ENCODE peak calls at places on chromosomes 11 and 22, in five cellular contexts. One of them, this sample, is unnamed.

GRCh38 chr11:11349870-11350325 is 3.2 kb downstream of the CSNK2A3 start:
- DNase-seq in SK-N-SH: no peak
- DNase-seq in GM12878: no peak
- DNase-seq in HepG2: no peak
- DNase-seq in K562: no peak
- DNase-seq in this sample: no peak

GRCh38 chr11:126345283-126345682 is 10.2 kb upstream of the ST3GAL4 start:
- DNase-seq in SK-N-SH: no peak
- DNase-seq in K562: no peak
- DNase-seq in HepG2: no peak
- DNase-seq in GM12878: no peak
- DNase-seq in this sample: no peak

GRCh38 chr11:82634091-82634490 is 99.6 kb downstream of the FAM181B start:
- DNase-seq in GM12878: no peak
- DNase-seq in K562: no peak
- DNase-seq in HepG2: no peak
- DNase-seq in SK-N-SH: no peak
- DNase-seq in this sample: no peak

GRCh38 chr11:125072210-125072960 is 9.3 kb downstream of the SLC37A2 start:
- DNase-seq in K562: no peak
- DNase-seq in HepG2: peak
- DNase-seq in SK-N-SH: no peak
- DNase-seq in GM12878: peak
- DNase-seq in this sample: peak

GRCh38 chr11:14369598-14369997 is 10.6 kb upstream of the RRAS2 start:
- DNase-seq in K562: no peak
- DNase-seq in GM12878: no peak
- DNase-seq in HepG2: no peak
- DNase-seq in SK-N-SH: no peak
- DNase-seq in this sample: no peak

GRCh38 chr11:61718613-61719302 is 33.7 kb upstream of the MYRF start:
- DNase-seq in SK-N-SH: peak
- DNase-seq in HepG2: no peak
- DNase-seq in K562: peak
- DNase-seq in GM12878: no peak
- DNase-seq in this sample: no peak

GRCh38 chr11:130644187-130644586 is 195.7 kb downstream of the ADAMTS15 start:
- DNase-seq in K562: no peak
- DNase-seq in HepG2: no peak
- DNase-seq in GM12878: no peak
- DNase-seq in SK-N-SH: no peak
- DNase-seq in this sample: no peak

GRCh38 chr11:88478136-88478785 is 140.7 kb upstream of the CTSC start:
- DNase-seq in K562: no peak
- DNase-seq in SK-N-SH: no peak
- DNase-seq in HepG2: no peak
- DNase-seq in GM12878: no peak
- DNase-seq in this sample: no peak

GRCh38 chr11:76030973-76031590 is 175.2 kb downstream of the WNT11 start:
- DNase-seq in HepG2: no peak
- DNase-seq in K562: no peak
- DNase-seq in GM12878: no peak
- DNase-seq in SK-N-SH: no peak
- DNase-seq in this sample: no peak

GRCh38 chr22:32900856-32901255 is 99.4 kb downstream of the TIMP3 start:
- DNase-seq in K562: no peak
- DNase-seq in SK-N-SH: no peak
- DNase-seq in HepG2: no peak
- DNase-seq in GM12878: no peak
- DNase-seq in this sample: no peak

GRCh38 chr11:70707821-70708220 is 309.5 kb downstream of the CTTN start:
- DNase-seq in GM12878: no peak
- DNase-seq in K562: no peak
- DNase-seq in SK-N-SH: no peak
- DNase-seq in HepG2: no peak
- DNase-seq in this sample: no peak

GRCh38 chr11:126949066-126949945 is 51.3 kb downstream of the KIRREL3 start:
- DNase-seq in K562: no peak
- DNase-seq in SK-N-SH: no peak
- DNase-seq in HepG2: no peak
- DNase-seq in GM12878: no peak
- DNase-seq in this sample: no peak

GRCh38 chr11:116221351-116221750 is 551.4 kb downstream of the BUD13 start:
- DNase-seq in GM12878: no peak
- DNase-seq in K562: no peak
- DNase-seq in SK-N-SH: no peak
- DNase-seq in HepG2: no peak
- DNase-seq in this sample: no peak

GRCh38 chr11:71155846-71156245 is 96.5 kb downstream of the SHANK2 start:
- DNase-seq in K562: no peak
- DNase-seq in HepG2: no peak
- DNase-seq in GM12878: no peak
- DNase-seq in SK-N-SH: no peak
- DNase-seq in this sample: no peak

GRCh38 chr22:40405178-40406062 is 35.0 kb downstream of the SGSM3 start:
- DNase-seq in SK-N-SH: no peak
- DNase-seq in HepG2: no peak
- DNase-seq in GM12878: no peak
- DNase-seq in K562: no peak
- DNase-seq in this sample: no peak

GRCh38 chr22:38144025-38144405 is 33.5 kb upstream of the BAIAP2L2 start:
- DNase-seq in GM12878: no peak
- DNase-seq in HepG2: peak
- DNase-seq in SK-N-SH: peak
- DNase-seq in K562: no peak
- DNase-seq in this sample: no peak

GRCh38 chr11:66607126-66607834 is 9.2 kb upstream of the RBM14 start:
- DNase-seq in K562: no peak
- DNase-seq in GM12878: no peak
- DNase-seq in HepG2: peak
- DNase-seq in SK-N-SH: no peak
- DNase-seq in this sample: no peak

GRCh38 chr11:11982975-11983374 is 25.5 kb downstream of the DKK3 start:
- DNase-seq in SK-N-SH: no peak
- DNase-seq in K562: no peak
- DNase-seq in HepG2: no peak
- DNase-seq in GM12878: no peak
- DNase-seq in this sample: no peak

GRCh38 chr11:12449961-12450715 is 72.8 kb downstream of the PARVA start:
- DNase-seq in SK-N-SH: no peak
- DNase-seq in K562: no peak
- DNase-seq in HepG2: no peak
- DNase-seq in GM12878: no peak
- DNase-seq in this sample: no peak

GRCh38 chr22:50118557-50119168 is 28.9 kb downstream of the MOV10L1 start:
- DNase-seq in HepG2: peak
- DNase-seq in SK-N-SH: no peak
- DNase-seq in GM12878: no peak
- DNase-seq in K562: peak
- DNase-seq in this sample: no peak

GRCh38 chr11:10688401-10688800 is 5.2 kb downstream of the IRAG1 start:
- DNase-seq in SK-N-SH: no peak
- DNase-seq in GM12878: no peak
- DNase-seq in K562: peak
- DNase-seq in HepG2: no peak
- DNase-seq in this sample: no peak

DNA sequence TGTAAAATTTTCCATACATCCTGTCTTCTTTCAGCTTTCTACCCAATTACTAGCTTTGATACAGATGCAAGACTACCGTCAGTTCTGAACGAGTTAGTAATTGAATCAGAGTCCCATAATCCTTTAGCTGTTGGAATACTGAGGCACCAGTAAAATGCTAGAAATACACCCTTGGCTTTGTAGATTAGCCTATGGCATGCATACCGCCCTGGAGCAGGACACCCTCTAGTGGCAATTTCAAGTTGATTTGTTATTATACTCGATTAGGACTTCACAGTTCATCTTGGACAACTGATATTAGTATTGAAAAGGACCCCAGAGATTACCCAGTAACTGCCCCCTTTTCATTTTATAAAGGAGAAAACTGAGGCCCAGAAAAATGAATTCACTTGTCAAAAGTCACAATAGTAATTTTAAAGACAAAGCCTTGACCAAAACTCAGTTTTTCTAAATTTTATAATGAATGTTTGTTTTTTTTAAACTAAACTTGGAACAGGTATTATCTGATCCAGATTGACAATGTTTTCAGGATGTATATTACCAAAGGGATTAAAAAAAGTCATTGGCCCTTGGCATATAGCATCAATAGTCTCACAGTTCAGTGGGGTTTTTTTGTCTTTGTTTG is 72.6 kb downstream of the HIPK3 start:
- DNase-seq in K562: peak
- DNase-seq in GM12878: no peak
- DNase-seq in HepG2: peak
- DNase-seq in SK-N-SH: peak
- DNase-seq in this sample: peak
- TF ChIP-seq REST in K562: no peak
- TF ChIP-seq REST in GM12878: no peak
- TF ChIP-seq REST in HepG2: no peak
- TF ChIP-seq REST in SK-N-SH: no peak
- TF ChIP-seq REST in this sample: no peak

DNA sequence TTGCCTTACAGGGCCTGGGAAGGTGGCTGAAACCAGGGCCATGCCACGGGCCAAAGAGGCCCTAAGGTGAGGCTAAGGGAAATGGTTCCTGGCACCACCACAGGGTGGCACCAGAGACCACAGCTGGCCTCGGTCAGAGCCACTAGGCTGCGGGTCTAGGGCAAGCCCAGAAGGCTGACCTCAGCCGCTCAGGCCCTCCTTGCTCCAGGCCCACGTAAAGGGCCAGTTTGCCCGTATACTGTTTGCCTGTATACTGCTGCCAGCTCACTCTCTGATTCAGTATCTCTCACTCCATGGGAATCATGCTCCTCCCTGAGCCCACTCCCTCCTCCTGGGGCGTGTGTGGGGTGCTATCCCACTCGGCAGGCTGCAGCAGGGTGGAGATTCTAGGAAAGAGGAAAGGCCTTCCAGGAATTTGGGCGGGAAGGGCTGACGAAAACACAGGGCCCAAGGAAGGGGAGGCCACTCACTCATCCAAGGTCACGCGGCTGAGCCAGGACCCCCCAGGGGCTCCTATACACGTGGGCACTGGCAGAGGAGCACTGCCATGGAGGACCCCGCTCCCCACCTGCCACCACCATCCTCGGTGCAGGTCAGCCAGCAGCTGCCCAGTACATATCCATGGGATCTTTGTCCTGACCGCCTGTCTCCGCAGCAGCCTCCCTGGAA is 62.4 kb downstream of the NECTIN1 start:
- DNase-seq in SK-N-SH: peak
- DNase-seq in GM12878: no peak
- DNase-seq in HepG2: peak
- DNase-seq in K562: peak
- DNase-seq in this sample: no peak
- TF ChIP-seq GABPA in SK-N-SH: no peak
- TF ChIP-seq GABPA in GM12878: no peak
- TF ChIP-seq GABPA in HepG2: no peak
- TF ChIP-seq GABPA in K562: no peak
- TF ChIP-seq GABPA in this sample: no peak

GRCh38 chr11:120869097-120869496 is 154.8 kb upstream of the TBCEL start:
- DNase-seq in GM12878: no peak
- DNase-seq in K562: no peak
- DNase-seq in HepG2: no peak
- DNase-seq in SK-N-SH: no peak
- DNase-seq in this sample: no peak

GRCh38 chr11:120869516-120870011 is 154.3 kb upstream of the TBCEL start:
- DNase-seq in HepG2: no peak
- DNase-seq in SK-N-SH: no peak
- DNase-seq in K562: no peak
- DNase-seq in GM12878: peak
- DNase-seq in this sample: no peak

GRCh38 chr11:120867988-120868387 is 155.9 kb upstream of the TBCEL start:
- DNase-seq in HepG2: no peak
- DNase-seq in GM12878: no peak
- DNase-seq in K562: no peak
- DNase-seq in SK-N-SH: no peak
- DNase-seq in this sample: no peak

GRCh38 chr11:120867024-120867423 is 156.9 kb upstream of the TBCEL start:
- DNase-seq in HepG2: no peak
- DNase-seq in K562: no peak
- DNase-seq in GM12878: no peak
- DNase-seq in SK-N-SH: no peak
- DNase-seq in this sample: no peak

GRCh38 chr11:120867531-120867930 is 156.4 kb upstream of the TBCEL start:
- DNase-seq in K562: no peak
- DNase-seq in HepG2: no peak
- DNase-seq in SK-N-SH: no peak
- DNase-seq in GM12878: no peak
- DNase-seq in this sample: no peak
- TF ChIP-seq REST in K562: no peak
- TF ChIP-seq REST in HepG2: no peak
- TF ChIP-seq REST in SK-N-SH: no peak
- TF ChIP-seq REST in GM12878: no peak
- TF ChIP-seq REST in this sample: no peak

GRCh38 chr22:26573026-26573662 is 16.8 kb downstream of the TPST2 start:
- DNase-seq in K562: peak
- DNase-seq in GM12878: no peak
- DNase-seq in HepG2: no peak
- DNase-seq in SK-N-SH: no peak
- DNase-seq in this sample: peak
- TF ChIP-seq GABPA in K562: peak
- TF ChIP-seq GABPA in GM12878: no peak
- TF ChIP-seq GABPA in HepG2: no peak
- TF ChIP-seq GABPA in SK-N-SH: no peak
- TF ChIP-seq GABPA in this sample: no peak

This sample was measured in HL-60.